ENCODE peak calls at places on chromosomes 3 and 15, in eight cellular contexts. S is ELF-1; K is HS-5; Z is EH; D is kidney tubule cell; Y is T47D; H is activated naive CD4-positive, alpha-beta T cell; Q is astrocyte. G is an unnamed sample.

GRCh38 chr3:143998266-143998665 is 26.6 kb downstream of the DIPK2A start:
- DNase-seq in K (peak; percentile 86), S (no peak), Z (peak; percentile 83), H (no peak), D (peak; percentile 73), Y (no peak), Q (peak; percentile 92), G (no peak)

GRCh38 chr3:31645233-31645632 is 112.5 kb downstream of the STT3B start:
- DNase-seq in D (no peak), Z (no peak), K (no peak), H (no peak), Y (no peak), Q (no peak), S (no peak), G (no peak)

GRCh38 chr3:124780356-124780755 is 50.1 kb downstream of the UMPS start:
- DNase-seq in D (no peak), Y (peak; percentile 61), K (no peak), Z (peak; percentile 99), Q (peak; percentile 93), S (no peak), H (no peak), G (no peak)

GRCh38 chr3:133514418-133514817 is 59.1 kb upstream of the CDV3 start:
- DNase-seq in Y (no peak), S (no peak), Z (no peak), K (no peak), Q (no peak), H (no peak), D (peak; percentile 68), G (no peak)

GRCh38 chr3:117660941-117661635 is 951.5 kb downstream of the TUSC7 start:
- DNase-seq in D (peak; percentile 30), K (peak; percentile 63), Z (peak; percentile 75), S (no peak), H (no peak), Y (no peak), Q (peak; percentile 90), G (no peak)

GRCh38 chr3:15405448-15406050 is 21.8 kb downstream of the METTL6 start:
- DNase-seq in H (no peak), Y (peak; percentile 62), K (no peak), S (peak; percentile 13), Q (peak; percentile 43), D (peak; percentile 59), Z (peak; percentile 67), G (peak; percentile 17)

GRCh38 chr15:53837263-53837662 is 77.8 kb upstream of the WDR72 start:
- DNase-seq in Y (peak; percentile 83), D (peak; percentile 62), S (no peak), Z (no peak), H (no peak), Q (no peak), K (no peak), G (peak; percentile 95)

GRCh38 chr3:129263161-129263910 is 13.9 kb downstream of the COPG1 start:
- DNase-seq in Z (no peak), S (no peak), Q (no peak), Y (no peak), K (no peak), H (no peak), D (no peak), G (no peak)

GRCh38 chr3:51994530-51994929 is 1.2 kb downstream of the RPL29 start:
- DNase-seq in Q (no peak), D (no peak), Y (no peak), K (no peak), Z (no peak), S (no peak), H (no peak), G (no peak)

GRCh38 chr15:73321496-73322344 is 47.0 kb downstream of the HCN4 start:
- DNase-seq in Y (no peak), H (no peak), Z (no peak), K (no peak), S (no peak), Q (no peak), D (no peak), G (no peak)

GRCh38 chr3:70989174-70989573 is 594.4 kb downstream of the FOXP1 start:
- DNase-seq in Q (peak; percentile 89), Y (no peak), S (no peak), D (peak; percentile 75), Z (peak; percentile 86), K (no peak), H (no peak), G (no peak)

GRCh38 chr3:64530434-64531049 is 157.3 kb downstream of the ADAMTS9 start:
- DNase-seq in Z (peak; percentile 67), D (peak; percentile 54), H (no peak), K (peak; percentile 16), Q (peak; percentile 29), Y (peak; percentile 60), S (peak; percentile 79), G (peak; percentile 41)

GRCh38 chr3:181383760-181384159 is 328.0 kb upstream of the SOX2 start:
- DNase-seq in K (no peak), S (no peak), D (no peak), H (no peak), Z (no peak), Y (no peak), Q (no peak), G (no peak)

GRCh38 chr3:141845407-141846049 is 30.9 kb upstream of the ATP1B3 start:
- DNase-seq in D (no peak), Z (no peak), Q (no peak), S (peak; percentile 64), H (peak; percentile 10), K (no peak), Y (no peak), G (no peak)

GRCh38 chr3:61665121-61665520 is 103.8 kb downstream of the PTPRG start:
- DNase-seq in S (no peak), Z (no peak), Q (no peak), H (no peak), Y (no peak), K (no peak), D (no peak), G (no peak)

GRCh38 chr3:16300282-16300681 is 35.3 kb downstream of the OXNAD1 start:
- DNase-seq in Z (no peak), Y (no peak), H (no peak), K (no peak), Q (peak; percentile 70), S (no peak), D (peak; percentile 82), G (no peak)

GRCh38 chr3:31753050-31753425 is 220.3 kb downstream of the STT3B start:
- DNase-seq in Y (no peak), S (no peak), Q (no peak), H (no peak), D (no peak), K (no peak), Z (no peak), G (no peak)

GRCh38 chr3:78098367-78098766 is 1058.5 kb downstream of the ROBO2 start:
- DNase-seq in Z (no peak), Q (no peak), Y (no peak), K (no peak), S (no peak), D (no peak), H (no peak), G (no peak)

GRCh38 chr3:141738636-141739363 is 702 bp downstream of the RNF7 start:
- DNase-seq in S (no peak), Y (peak; percentile 37), Z (peak; percentile 60), Q (peak; percentile 36), D (peak; percentile 66), K (peak; percentile 40), H (peak; percentile 36), G (no peak)

GRCh38 chr3:124664804-124665203 is 65.4 kb upstream of the UMPS start:
- DNase-seq in Y (peak; percentile 30), Q (peak; percentile 23), S (no peak), Z (no peak), K (no peak), H (no peak), D (peak; percentile 58), G (no peak)

GRCh38 chr15:33834892-33835730 is 133.2 kb upstream of the CHRM5 start:
- DNase-seq in Q (no peak), D (no peak), H (no peak), Y (no peak), S (peak; percentile 73), Z (peak; percentile 40), K (no peak), G (no peak)

G was measured in NCI-H345.